ENCODE peak calls at places on chromosomes 12 and 14, in five cellular contexts. B, V, C, U and Q are unnamed samples. For H3K79me2, the result is how much of the 10 kb centered on the place peaks cover.

GRCh38 chr14:96253140-96253539 is 2.9 kb upstream of the BDKRB1 start:
- DNase-seq in C (no peak), B (peak), V (no peak), U (peak), Q (no peak)

GRCh38 chr12:615620-616019 is 47.6 kb downstream of the NINJ2 start:
- DNase-seq in U (no peak), B (no peak), C (no peak), V (no peak), Q (no peak)

GRCh38 chr14:63787995-63788946 is 60.4 kb upstream of the SGPP1 start:
- DNase-seq in B (no peak), C (peak), U (no peak), V (no peak), Q (no peak)

GRCh38 chr12:124484067-124484466 is 83.3 kb downstream of the NCOR2 start:
- DNase-seq in V (no peak), B (no peak), C (no peak), U (no peak), Q (no peak)

GRCh38 chr12:46892887-46893286 is 67.1 kb upstream of the SLC38A4 start:
- DNase-seq in U (no peak), C (no peak), B (no peak), V (no peak), Q (no peak)

GRCh38 chr14:50955373-50956043 is 11.2 kb upstream of the PYGL start:
- DNase-seq in B (peak), U (peak), C (peak), V (peak), Q (no peak)

GRCh38 chr14:73491977-73492552 is 1.3 kb downstream of the RIOX1 start:
- DNase-seq in U (no peak), B (no peak), V (no peak), C (no peak), Q (no peak)

GRCh38 chr12:121295746-121296617 is 527 bp downstream of the CAMKK2 start:
- DNase-seq in U (no peak), B (peak), V (peak), C (peak), Q (peak)

GRCh38 chr14:103943673-103944072 is 1.3 kb upstream of the RD3L start:
- DNase-seq in U (no peak), B (no peak), C (no peak), V (no peak), Q (no peak)

GRCh38 chr12:92070864-92071445 is 74.7 kb downstream of the BTG1 start:
- DNase-seq in U (no peak), B (no peak), C (no peak), V (peak), Q (no peak)

GRCh38 chr12:18296201-18296908 is 35.0 kb downstream of the PIK3C2G start:
- DNase-seq in V (no peak), C (no peak), U (no peak), B (no peak), Q (no peak)

GRCh38 chr12:79934309-79935020 is 432 bp downstream of the PPP1R12A start:
- DNase-seq in V (peak), B (no peak), U (peak), C (no peak), Q (peak)

GRCh38 chr12:91327136-91327535 is 144.5 kb upstream of the DCN start:
- DNase-seq in V (no peak), U (no peak), C (no peak), B (no peak), Q (no peak)

GRCh38 chr12:24909667-24910066 is 39.2 kb downstream of the BCAT1 start:
- DNase-seq in V (no peak), B (no peak), U (peak), C (no peak), Q (no peak)

GRCh38 chr14:54807881-54808280 is 94.7 kb downstream of the GCH1 start:
- DNase-seq in B (no peak), V (no peak), C (no peak), U (no peak), Q (no peak)

GRCh38 chr12:103697912-103698751 is 111.1 kb downstream of the STAB2 start:
- DNase-seq in B (no peak), V (no peak), U (no peak), C (no peak), Q (no peak)

GRCh38 chr14:93951798-93952540 is 24.4 kb downstream of the ASB2 start:
- DNase-seq in C (no peak), U (peak), B (no peak), V (no peak), Q (no peak)

GRCh38 chr14:98682031-98682430 is 590.0 kb downstream of the BCL11B start:
- DNase-seq in C (no peak), B (no peak), V (no peak), U (no peak), Q (no peak)

GRCh38 chr12:129675947-129676346 is 227.9 kb downstream of the TMEM132D start:
- DNase-seq in C (no peak), B (no peak), U (no peak), V (no peak), Q (no peak)

GRCh38 chr12:129966086-129966640 is 62.3 kb upstream of the TMEM132D start:
- DNase-seq in U (no peak), V (no peak), B (no peak), C (peak), Q (no peak)

GRCh38 chr12:52149651-52150241 is 42.1 kb downstream of the KRT80 start:
- DNase-seq in U (no peak), V (no peak), C (no peak), B (no peak), Q (no peak)

GRCh38 chr14:95901014-95901413 is 24.4 kb downstream of the TUNAR start:
- DNase-seq in B (no peak), V (no peak), U (peak), C (no peak), Q (no peak)

GRCh38 chr12:118371354-118372282 is 1.1 kb downstream of the TAOK3 start:
- DNase-seq in U (peak), B (peak), C (peak), V (no peak), Q (peak)

GRCh38 chr14:75303415-75303814 is 24.8 kb downstream of the FOS start:
- DNase-seq in V (peak), C (peak), B (peak), U (peak), Q (peak)

GRCh38 chr14:76919811-76920571 is 93.8 kb downstream of the LRRC74A start:
- DNase-seq in C (no peak), V (peak), U (peak), B (peak), Q (peak)

GRCh38 chr14:70812124-70812818 is 3.0 kb upstream of the MAP3K9 start:
- DNase-seq in C (no peak), U (no peak), V (no peak), B (peak), Q (no peak)

DNA sequence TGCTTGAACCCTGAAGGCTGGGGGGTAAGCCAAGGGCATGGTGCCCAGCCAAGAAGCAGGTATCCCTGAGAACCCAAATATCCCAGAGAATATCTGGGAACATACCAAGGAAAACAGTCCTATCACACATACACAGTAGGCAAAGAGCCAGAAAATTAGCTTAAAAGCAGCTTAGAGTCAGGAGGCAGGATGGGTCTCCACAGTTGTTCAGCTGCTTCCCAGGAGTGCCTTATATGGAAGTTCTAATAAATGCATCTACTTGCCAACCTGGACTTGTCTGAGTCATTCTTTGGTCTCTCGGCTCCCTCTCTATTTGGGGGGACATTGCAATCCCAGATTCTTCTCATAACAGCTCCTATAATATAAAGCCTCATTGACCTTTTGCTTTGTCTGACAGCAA is 9.0 kb upstream of the GPR135 start:
- DNase-seq in B (no peak), V (no peak), C (no peak), U (peak), Q (no peak)
- H3K79me2 ChIP-seq in B (under half), V (under half), C (under half), U (under half), Q (under half)

DNA sequence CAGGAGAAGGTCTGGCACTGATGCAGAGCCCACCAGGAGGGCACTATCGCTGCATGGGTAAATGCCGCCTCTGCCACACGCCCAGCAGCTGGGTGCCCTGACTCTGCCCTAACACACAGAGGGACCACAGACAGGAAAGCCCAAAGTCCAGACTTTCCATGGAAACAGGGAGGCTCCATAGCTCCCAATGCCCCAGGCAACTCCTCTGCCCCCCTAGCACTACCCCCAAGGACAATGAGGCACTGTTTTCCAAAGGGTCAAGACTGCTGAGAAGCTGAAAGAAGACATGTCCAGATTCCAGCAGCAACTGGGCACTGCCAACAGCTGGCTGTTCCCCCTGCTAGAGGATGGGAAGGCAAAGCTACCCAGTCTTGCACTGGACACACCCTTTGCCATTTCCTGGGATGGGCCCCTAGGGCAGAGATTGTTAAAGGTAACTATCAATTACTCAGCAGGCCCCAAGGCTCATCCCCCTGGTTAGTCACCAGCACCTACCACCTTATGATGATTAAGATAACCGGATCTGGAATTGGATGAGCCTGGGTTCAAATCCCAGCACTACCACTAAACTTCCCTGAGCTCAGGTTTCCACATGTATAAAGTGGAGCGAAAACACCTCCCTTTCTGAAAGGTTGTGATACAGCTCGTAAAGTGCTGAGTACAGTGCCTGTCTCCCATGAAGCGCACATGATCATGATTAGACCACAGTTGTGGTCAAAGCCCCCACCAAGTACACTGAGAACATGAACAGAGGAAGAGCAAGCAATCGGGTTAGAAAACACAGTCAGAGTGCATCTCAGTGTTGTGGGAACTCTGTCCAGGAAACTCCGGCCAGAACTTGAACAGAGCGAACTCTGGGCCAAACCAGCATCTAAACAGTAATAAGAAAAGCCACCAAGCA is 3.3 kb downstream of the PXN start:
- DNase-seq in C (no peak), V (no peak), U (no peak), B (peak), Q (no peak)
- H3K9ac ChIP-seq in C (no peak), V (no peak), U (peak), B (peak), Q (no peak)

GRCh38 chr14:87830443-87831096 is 162.4 kb downstream of the GALC start:
- DNase-seq in B (no peak), C (peak), U (no peak), V (no peak), Q (no peak)
- H3K27ac ChIP-seq in B (no peak), C (no peak), U (no peak), V (no peak), Q (no peak)

GRCh38 chr12:108308432-108308831 is 30.7 kb downstream of the CMKLR1 start:
- DNase-seq in C (no peak), B (no peak), V (no peak), U (peak), Q (no peak)
- H3K79me2 ChIP-seq in C (under half), B (under half), V (under half), U (under half), Q (under half)

GRCh38 chr12:125573293-125573692 is 508.1 kb downstream of the AACS start:
- DNase-seq in B (no peak), C (no peak), U (no peak), V (no peak), Q (no peak)
- H3K9ac ChIP-seq in B (no peak), C (no peak), U (no peak), V (no peak), Q (no peak)

DNA sequence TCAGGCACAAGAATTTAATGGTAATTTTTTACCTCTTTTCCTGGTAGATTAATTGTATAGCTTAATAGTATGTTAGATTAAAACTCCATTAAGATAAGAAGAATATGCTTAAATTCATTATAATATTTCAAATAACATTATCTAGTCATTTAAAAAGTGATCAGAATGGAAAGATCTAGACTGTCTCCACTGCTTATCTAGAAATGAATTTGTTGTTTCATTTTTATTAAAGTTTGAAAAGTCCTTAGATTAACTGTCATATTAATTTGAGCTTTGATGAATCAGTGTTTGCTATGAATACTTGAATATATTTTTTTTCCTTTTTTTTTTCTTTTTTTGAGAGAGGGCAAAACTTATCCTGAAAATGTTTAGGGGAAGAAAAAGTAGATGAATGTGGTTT is 236.6 kb upstream of the NPAS3 start:
- DNase-seq in U (no peak), V (no peak), C (no peak), B (no peak), Q (no peak)
- H3K27ac ChIP-seq in U (no peak), V (no peak), C (no peak), B (no peak), Q (no peak)

GRCh38 chr14:89267163-89267562 is 149.9 kb downstream of the FOXN3 start:
- DNase-seq in V (no peak), C (no peak), U (no peak), B (no peak), Q (no peak)
- H3K79me2 ChIP-seq in V (half or more), C (half or more), U (under half), B (under half), Q (under half)

DNA sequence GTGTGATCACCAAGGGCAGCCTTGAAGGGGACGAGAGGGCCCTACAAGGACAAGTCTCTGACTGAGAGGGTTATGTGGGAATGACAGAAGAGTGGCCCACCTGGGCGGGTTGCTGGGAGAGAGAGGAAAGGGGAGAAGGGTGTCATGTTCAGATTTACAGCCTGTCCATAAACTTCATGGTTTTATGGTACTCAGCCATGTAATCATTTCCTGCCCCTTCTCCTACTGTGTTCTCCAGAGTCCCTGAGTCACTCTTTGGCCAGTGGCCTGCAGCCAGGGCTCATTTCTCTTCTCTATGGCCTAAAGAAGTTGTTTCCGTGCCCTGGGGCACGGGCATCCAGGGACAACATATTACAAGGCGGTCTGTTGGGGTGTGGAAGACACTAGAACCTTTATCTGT is 26.7 kb downstream of the DDX47 start:
- DNase-seq in C (no peak), U (peak), V (no peak), B (peak), Q (no peak)
- H3K9ac ChIP-seq in C (no peak), U (no peak), V (no peak), B (peak), Q (no peak)